ENCODE peak calls at places on chromosomes 3 and 15, in ten cellular contexts. X is HepG2; D is activated CD8-positive, alpha-beta memory T cell treated with anti-CD3 and anti-CD28 coated beads for 4 hours; M is putamen; I is coronary artery; O is NCI-H510A; F is activated naive CD4-positive, alpha-beta T cell; T is CD4-positive, CD25-positive, alpha-beta regulatory T cell; N is AG09309; U is AG09319. K is an unnamed sample.

GRCh38 chr3:13427662-13428603 is 7.8 kb upstream of the NUP210 start:
- DNase-seq in X (no peak), D (no peak), M (no peak), I (no peak), O (no peak), F (no peak), T (peak; percentile 88), N (no peak), U (no peak), K (no peak)

GRCh38 chr3:45105855-45106655 is 40.1 kb downstream of the CDCP1 start:
- DNase-seq in X (no peak), D (peak; percentile 37), M (no peak), I (no peak), O (no peak), F (no peak), T (peak; percentile 62), N (peak; percentile 82), U (peak; percentile 59), K (no peak)

GRCh38 chr15:100241572-100242479 is 99.9 kb downstream of the ADAMTS17 start:
- DNase-seq in X (peak; percentile 63), D (no peak), M (peak; percentile 62), I (peak; percentile 79), O (no peak), F (no peak), T (no peak), N (no peak), U (peak; percentile 77), K (no peak)

GRCh38 chr3:106381265-106381942 is 512.6 kb upstream of the CBLB start:
- DNase-seq in X (no peak), D (no peak), M (no peak), I (no peak), O (no peak), F (no peak), T (no peak), N (no peak), U (no peak), K (no peak)

GRCh38 chr15:74716647-74717046 is 8.7 kb downstream of the CYP1A1 start:
- DNase-seq in X (peak; percentile 52), D (no peak), M (no peak), I (no peak), O (no peak), F (no peak), T (no peak), N (no peak), U (no peak), K (no peak)

GRCh38 chr3:180036678-180037455 is at the start of gene PEX5L:
- DNase-seq in X (peak; percentile 2), D (no peak), M (peak; percentile 83), I (no peak), O (peak; percentile 90), F (no peak), T (peak; percentile 11), N (no peak), U (no peak), K (peak; percentile 20)

GRCh38 chr15:45198337-45199135 is 10.8 kb upstream of the SHF start:
- DNase-seq in X (peak; percentile 92), D (peak; percentile 84), M (peak; percentile 99), I (peak; percentile 98), O (no peak), F (peak; percentile 87), T (peak; percentile 98), N (peak; percentile 94), U (peak; percentile 97), K (peak; percentile 70)

GRCh38 chr3:72062017-72062416 is 277.1 kb upstream of the PROK2 start:
- DNase-seq in X (no peak), D (no peak), M (no peak), I (no peak), O (no peak), F (no peak), T (no peak), N (no peak), U (no peak), K (no peak)

GRCh38 chr15:47066386-47066785 is 650.9 kb upstream of the SEMA6D start:
- DNase-seq in X (no peak), D (no peak), M (no peak), I (no peak), O (no peak), F (no peak), T (no peak), N (no peak), U (no peak), K (no peak)

GRCh38 chr15:90268415-90268814 is 2.9 kb downstream of the NGRN start:
- DNase-seq in X (no peak), D (no peak), M (no peak), I (no peak), O (no peak), F (no peak), T (no peak), N (no peak), U (no peak), K (no peak)

GRCh38 chr3:123584284-123584987 is 417 bp downstream of the HACD2 start:
- DNase-seq in X (no peak), D (peak; percentile 5), M (no peak), I (peak; percentile 78), O (no peak), F (no peak), T (peak; percentile 15), N (no peak), U (no peak), K (no peak)